ENCODE peak calls at places on chromosomes 5 and 9, in five cellular contexts. Z is GM12878; V is CD4-positive, alpha-beta memory T cell; Q is CD4-positive, CD25-positive, alpha-beta regulatory T cell; O is CD8-positive, alpha-beta memory T cell. D is an unnamed sample.

GRCh38 chr5:106134549-106134948 is 1536.2 kb downstream of the EFNA5 start:
- DNase-seq in V (no peak), Q (no peak), O (no peak), Z (no peak), D (no peak)

GRCh38 chr9:128254855-128255759 is 20.7 kb downstream of the GOLGA2 start:
- DNase-seq in V (peak), Q (peak), O (peak), Z (no peak), D (peak)

GRCh38 chr9:130845901-130846381 is 10.9 kb downstream of the ABL1 start:
- DNase-seq in V (no peak), Z (no peak), Q (no peak), O (no peak), D (no peak)

GRCh38 chr5:15993934-15994333 is 185.7 kb downstream of the MARCHF11 start:
- DNase-seq in O (no peak), Z (no peak), V (no peak), Q (no peak), D (no peak)

GRCh38 chr5:178142642-178143041 is 11.0 kb downstream of the NHP2 start:
- DNase-seq in Q (no peak), V (no peak), O (no peak), Z (no peak), D (no peak)

GRCh38 chr5:69288069-69288468 is 44.5 kb downstream of the CCDC125 start:
- DNase-seq in Q (no peak), V (no peak), O (no peak), Z (no peak), D (no peak)

GRCh38 chr5:66513130-66513529 is 83.1 kb upstream of the MAST4 start:
- DNase-seq in Z (no peak), Q (no peak), O (no peak), V (no peak), D (no peak)

GRCh38 chr9:109969559-109970237 is 189.7 kb downstream of the PALM2AKAP2 start:
- DNase-seq in Q (no peak), O (no peak), Z (no peak), V (no peak), D (no peak)

GRCh38 chr9:106956971-106957370 is 94.0 kb downstream of the ZNF462 start:
- DNase-seq in O (no peak), V (no peak), Z (no peak), Q (no peak), D (no peak)

GRCh38 chr9:69120380-69121154 is 53.5 kb upstream of the TJP2 start:
- DNase-seq in V (no peak), O (no peak), Q (no peak), Z (no peak), D (no peak)

GRCh38 chr9:72205513-72205912 is 56.3 kb downstream of the GDA start:
- DNase-seq in Z (peak), V (no peak), O (no peak), Q (no peak), D (no peak)

GRCh38 chr5:164153469-164154172 is 648.2 kb downstream of the MAT2B start:
- DNase-seq in Q (no peak), V (no peak), Z (no peak), O (no peak), D (no peak)

GRCh38 chr5:155004138-155004744 is 9.3 kb upstream of the KIF4B start:
- DNase-seq in Z (no peak), Q (no peak), V (no peak), O (no peak), D (no peak)

GRCh38 chr5:90518666-90519065 is 10.7 kb downstream of the LYSMD3 start:
- DNase-seq in O (no peak), Q (no peak), V (no peak), Z (no peak), D (no peak)

GRCh38 chr5:1182633-1183423 is 18.6 kb upstream of the SLC6A19 start:
- DNase-seq in Z (no peak), Q (no peak), O (no peak), V (no peak), D (no peak)

GRCh38 chr5:179119415-179120170 is 59.4 kb downstream of the ZNF354C start:
- DNase-seq in O (no peak), Z (no peak), V (no peak), Q (no peak), D (peak)

GRCh38 chr5:36442796-36443195 is 141.1 kb upstream of the RANBP3L start:
- DNase-seq in O (no peak), V (no peak), Z (no peak), Q (no peak), D (no peak)

GRCh38 chr5:67773439-67773988 is 442.0 kb upstream of the PIK3R1 start:
- DNase-seq in V (no peak), Z (no peak), Q (no peak), O (no peak), D (no peak)

GRCh38 chr5:31427013-31427783 is 104.7 kb downstream of the DROSHA start:
- DNase-seq in V (no peak), Z (no peak), O (no peak), Q (no peak), D (no peak)

GRCh38 chr9:104970588-104970987 is 42.6 kb upstream of the ABCA1 start:
- DNase-seq in Z (no peak), V (no peak), Q (no peak), O (no peak), D (no peak)

GRCh38 chr5:19125956-19126713 is 861.9 kb downstream of the CDH18 start:
- DNase-seq in Z (no peak), V (no peak), Q (no peak), O (no peak), D (no peak)

GRCh38 chr9:90478821-90479220 is 163.8 kb downstream of the DIRAS2 start:
- DNase-seq in O (no peak), Q (no peak), V (no peak), Z (no peak), D (no peak)

GRCh38 chr9:38342096-38342495 is 50.4 kb upstream of the ALDH1B1 start:
- DNase-seq in O (no peak), V (no peak), Z (no peak), Q (no peak), D (no peak)

GRCh38 chr9:130189840-130190239 is 17.6 kb downstream of the NCS1 start:
- DNase-seq in Z (no peak), V (no peak), Q (no peak), O (no peak), D (no peak)

GRCh38 chr5:181189363-181189961 is 15.5 kb downstream of the TRIM7 start:
- DNase-seq in Q (peak), Z (no peak), V (peak), O (peak), D (no peak)

GRCh38 chr9:1009101-1009707 is 32.7 kb downstream of the DMRT3 start:
- DNase-seq in O (peak), Z (no peak), Q (peak), V (peak), D (peak)

GRCh38 chr5:93331864-93332263 is 249.2 kb downstream of the NR2F1-AS1 start:
- DNase-seq in Q (no peak), Z (no peak), O (no peak), V (no peak), D (no peak)

GRCh38 chr9:114678130-114678529 is 3.9 kb downstream of the TEX48 start:
- DNase-seq in V (no peak), O (no peak), Z (no peak), Q (no peak), D (no peak)

GRCh38 chr9:114836769-114837168 is 30.9 kb upstream of the TNFSF15 start:
- DNase-seq in O (no peak), Z (no peak), Q (no peak), V (no peak), D (no peak)

GRCh38 chr5:176765687-176766086 is 44.7 kb upstream of the UNC5A start:
- DNase-seq in Z (no peak), V (no peak), O (no peak), Q (no peak), D (no peak)
- H3K27ac ChIP-seq in Z (no peak), V (no peak), O (no peak), Q (no peak), D (no peak)

GRCh38 chr5:149756354-149756753 is 26.2 kb downstream of the PPARGC1B start:
- DNase-seq in V (no peak), Z (no peak), O (no peak), Q (no peak), D (no peak)
- H3K27ac ChIP-seq in V (no peak), Z (no peak), O (no peak), Q (no peak), D (no peak)

GRCh38 chr5:175520321-175520720 is 42.0 kb downstream of the SFXN1 start:
- DNase-seq in V (no peak), Q (no peak), Z (no peak), O (peak), D (peak)

GRCh38 chr5:175521313-175521833 is 43.0 kb downstream of the SFXN1 start:
- DNase-seq in Z (no peak), V (peak), Q (no peak), O (peak), D (peak)

GRCh38 chr5:175519006-175519405 is 40.6 kb downstream of the SFXN1 start:
- DNase-seq in O (no peak), Q (no peak), Z (no peak), V (no peak), D (no peak)

GRCh38 chr5:175523292-175523691 is 44.9 kb downstream of the SFXN1 start:
- DNase-seq in O (no peak), V (no peak), Q (no peak), Z (no peak), D (no peak)

DNA sequence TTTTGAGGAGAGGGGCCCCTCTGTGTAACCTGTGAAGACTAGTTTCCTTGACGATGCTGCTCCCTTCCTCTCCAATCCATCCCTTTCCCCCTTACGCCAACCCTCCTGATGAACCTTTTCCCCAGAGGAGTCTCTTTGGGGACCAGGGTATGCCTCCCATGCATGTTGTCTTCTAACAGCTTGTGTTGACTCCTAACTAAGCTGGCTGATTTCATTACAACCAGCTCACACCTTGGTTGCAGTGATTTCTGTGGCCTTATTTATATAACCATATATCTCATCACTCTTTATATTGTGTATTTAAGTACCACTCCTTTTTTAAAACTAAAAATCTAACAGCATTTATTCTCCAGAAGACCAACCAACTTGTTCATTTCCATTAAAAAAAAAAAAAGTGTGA is 42.5 kb downstream of the SFXN1 start:
- DNase-seq in Z (no peak), O (peak), V (no peak), Q (no peak), D (no peak)
- H3K27ac ChIP-seq in Z (no peak), O (no peak), V (peak), Q (peak), D (peak)

GRCh38 chr9:122086873-122087272 is 6.2 kb downstream of the TTLL11 start:
- DNase-seq in V (no peak), O (no peak), Z (no peak), Q (no peak), D (no peak)

GRCh38 chr9:122087406-122088200 is 5.5 kb downstream of the TTLL11 start:
- DNase-seq in Z (no peak), V (no peak), O (no peak), Q (no peak), D (no peak)

GRCh38 chr9:122090981-122091380 is 2.1 kb downstream of the TTLL11 start:
- DNase-seq in Z (no peak), O (no peak), Q (no peak), V (no peak), D (no peak)

GRCh38 chr9:122090287-122090883 is 2.7 kb downstream of the TTLL11 start:
- DNase-seq in Q (no peak), Z (no peak), O (no peak), V (no peak), D (no peak)

GRCh38 chr9:122088880-122089567 is 4.1 kb downstream of the TTLL11 start:
- DNase-seq in Z (no peak), Q (no peak), O (no peak), V (no peak), D (no peak)
- H3K27ac ChIP-seq in Z (no peak), Q (no peak), O (no peak), V (no peak), D (no peak)

D was measured in CD8-positive, alpha-beta T cell.